ENCODE peak calls at places on chromosomes 6 and 20, in nine cellular contexts. Z is Peyer's patch; L is effector memory CD4-positive, alpha-beta T cell; G is Karpas-422; Y is GM23248; T is lung; I is kidney; M is SJSA1; B is cardiac fibroblast. A is an unnamed sample.

GRCh38 chr20:52892023-52892422 is 80.1 kb upstream of the TSHZ2 start:
- DNase-seq in L (no peak), Y (no peak), B (no peak), I (no peak), M (no peak), T (no peak), Z (no peak), G (no peak), A (no peak)

GRCh38 chr20:39752235-39752876 is 790.2 kb downstream of the DHX35 start:
- DNase-seq in M (no peak), Z (no peak), G (no peak), I (no peak), T (no peak), L (no peak), Y (no peak), B (no peak), A (no peak)

GRCh38 chr6:5761370-5761769 is 245.4 kb downstream of the NRN1 start:
- DNase-seq in G (no peak), L (no peak), Z (no peak), T (no peak), M (no peak), I (no peak), B (no peak), Y (no peak), A (no peak)

GRCh38 chr6:57021086-57021720 is 25.3 kb upstream of the KIAA1586 start:
- DNase-seq in G (peak; percentile 77), L (no peak), I (no peak), Y (peak; percentile 65), T (no peak), B (peak; percentile 72), Z (no peak), M (no peak), A (no peak)

GRCh38 chr6:126337323-126337722 is 2.6 kb upstream of the CENPW start:
- DNase-seq in G (no peak), I (no peak), B (peak; percentile 83), Z (no peak), L (no peak), M (no peak), Y (peak; percentile 83), T (no peak), A (no peak)

GRCh38 chr6:43763133-43763797 is 6.7 kb upstream of the VEGFA start:
- DNase-seq in Z (no peak), G (no peak), L (no peak), I (peak; percentile 35), B (peak; percentile 44), M (no peak), Y (no peak), T (no peak), A (no peak)

GRCh38 chr6:28736121-28736520 is 187.7 kb downstream of the TRIM27 start:
- DNase-seq in Y (no peak), B (no peak), Z (no peak), L (no peak), M (no peak), T (no peak), I (no peak), G (no peak), A (no peak)

GRCh38 chr6:169503556-169503955 is 198.3 kb downstream of the WDR27 start:
- DNase-seq in M (no peak), T (no peak), B (no peak), I (no peak), Y (peak; percentile 31), G (no peak), Z (no peak), L (no peak), A (no peak)

GRCh38 chr20:17236766-17237165 is 9.9 kb downstream of the PCSK2 start:
- DNase-seq in M (no peak), T (no peak), G (no peak), I (no peak), B (no peak), Z (no peak), L (no peak), Y (no peak), A (no peak)

GRCh38 chr20:25408890-25409289 is 1.4 kb downstream of the GINS1 start:
- DNase-seq in G (no peak), Z (no peak), I (no peak), L (no peak), M (peak; percentile 30), Y (no peak), B (no peak), T (no peak), A (no peak)
- H3K4me3 ChIP-seq in G (peak overlapping the region; percentile 94), Z (no peak overlapping the region), I (no peak overlapping the region), L (no peak overlapping the region), M (peak overlapping the region; percentile 73), Y (peak overlapping the region; percentile 89), B (peak overlapping the region; percentile 69), T (no peak overlapping the region), A (no peak overlapping the region)

GRCh38 chr6:142844065-142844755 is 100.8 kb downstream of the HIVEP2 start:
- DNase-seq in L (no peak), M (no peak), B (no peak), Y (peak; percentile 76), I (no peak), T (no peak), Z (no peak), G (no peak), A (no peak)
- H3K4me3 ChIP-seq in L (peak overlapping the region; percentile 50), M (no peak overlapping the region), B (no peak overlapping the region), Y (peak overlapping the region; percentile 59), I (no peak overlapping the region), T (no peak overlapping the region), Z (peak overlapping the region; percentile 52), G (no peak overlapping the region), A (no peak overlapping the region)

DNA sequence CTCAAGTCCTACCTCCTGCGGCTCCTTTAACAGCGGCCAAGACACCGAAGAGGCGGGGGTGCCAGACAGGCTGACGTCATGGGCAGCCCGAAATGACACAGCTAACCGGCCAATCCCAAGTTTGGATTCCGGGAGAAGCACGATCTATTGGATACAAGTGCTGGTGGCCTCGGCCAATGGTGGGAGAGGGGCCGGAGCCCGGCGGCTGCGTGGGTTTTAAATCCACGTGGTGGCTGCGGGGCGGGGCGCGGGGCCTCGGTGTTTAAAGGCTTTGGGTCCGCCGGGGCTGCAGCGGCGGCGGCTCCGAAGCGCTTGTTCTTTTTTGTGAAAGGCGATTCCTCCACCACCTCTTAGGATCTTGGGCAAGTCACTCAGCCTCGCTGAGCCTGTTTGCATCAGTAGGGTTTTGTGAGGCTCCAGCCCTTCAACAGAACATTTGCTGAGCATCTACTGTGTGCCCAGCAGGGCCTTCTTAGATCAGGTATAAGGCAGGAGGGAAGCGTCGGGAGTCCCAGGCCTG is 8.7 kb upstream of the PMEPA1 start:
- DNase-seq in Y (peak; percentile 99), M (peak; percentile 97), G (peak; percentile 97), L (peak; percentile 85), Z (peak; percentile 95), T (peak; percentile 97), I (peak; percentile 98), B (peak; percentile 96), A (peak; percentile 98)
- H3K4me3 ChIP-seq in Y (peak overlapping the region; percentile 67), M (peak overlapping the region; percentile 24), G (peak overlapping the region; percentile 27), L (peak overlapping the region; percentile 3), Z (peak overlapping the region; percentile 33), T (no peak overlapping the region), I (peak overlapping the region; percentile 53), B (peak overlapping the region; percentile 39), A (no peak overlapping the region)

GRCh38 chr20:63695419-63696310 is 787 bp upstream of the TNFRSF6B start:
- DNase-seq in T (no peak), I (peak; percentile 78), Y (no peak), M (no peak), Z (peak; percentile 51), L (no peak), G (no peak), B (no peak), A (peak; percentile 67)
- H3K4me3 ChIP-seq in T (no peak overlapping the region), I (no peak overlapping the region), Y (no peak overlapping the region), M (no peak overlapping the region), Z (no peak overlapping the region), L (no peak overlapping the region), G (no peak overlapping the region), B (no peak overlapping the region), A (no peak overlapping the region)

GRCh38 chr6:34992353-34992752 is 103.3 kb downstream of the ANKS1A start:
- DNase-seq in G (peak; percentile 33), I (no peak), B (no peak), Z (no peak), Y (no peak), L (no peak), T (no peak), M (no peak), A (no peak)

GRCh38 chr6:34994693-34995092 is 105.6 kb downstream of the ANKS1A start:
- DNase-seq in B (no peak), T (no peak), Y (no peak), G (peak; percentile 21), L (no peak), M (no peak), Z (no peak), I (no peak), A (no peak)

GRCh38 chr6:34990971-34991560 is 102.0 kb downstream of the ANKS1A start:
- DNase-seq in T (no peak), G (no peak), M (no peak), Y (peak; percentile 44), Z (no peak), I (no peak), L (no peak), B (peak; percentile 59), A (no peak)

GRCh38 chr6:34993206-34993605 is 104.2 kb downstream of the ANKS1A start:
- DNase-seq in M (no peak), L (no peak), I (no peak), Z (no peak), G (no peak), Y (no peak), B (no peak), T (no peak), A (no peak)
- H3K4me3 ChIP-seq in M (no peak overlapping the region), L (no peak overlapping the region), I (no peak overlapping the region), Z (no peak overlapping the region), G (no peak overlapping the region), Y (no peak overlapping the region), B (no peak overlapping the region), T (no peak overlapping the region), A (no peak overlapping the region)

GRCh38 chr6:159042003-159042823 is 2.6 kb downstream of the TAGAP start:
- DNase-seq in L (peak; percentile 70), M (no peak), I (no peak), G (peak; percentile 92), T (peak; percentile 77), Y (peak; percentile 67), B (peak; percentile 66), Z (peak; percentile 66), A (peak; percentile 82)

GRCh38 chr6:159043236-159043635 is 1.6 kb downstream of the TAGAP start:
- DNase-seq in G (no peak), L (no peak), T (no peak), M (no peak), B (no peak), Y (no peak), Z (no peak), I (no peak), A (no peak)

GRCh38 chr6:159041181-159041580 is 3.6 kb downstream of the TAGAP start:
- DNase-seq in Y (no peak), L (no peak), T (no peak), G (no peak), Z (no peak), B (no peak), I (no peak), M (no peak), A (no peak)

GRCh38 chr6:159043986-159044385 is 805 bp downstream of the TAGAP start:
- DNase-seq in M (no peak), Z (no peak), B (no peak), Y (no peak), L (no peak), I (no peak), G (peak; percentile 47), T (no peak), A (no peak)

GRCh38 chr6:159042824-159043181 is 2.0 kb downstream of the TAGAP start:
- DNase-seq in T (no peak), L (no peak), B (no peak), Z (no peak), Y (no peak), M (no peak), G (no peak), I (no peak), A (no peak)
- H3K4me3 ChIP-seq in T (no peak overlapping the region), L (peak overlapping the region; percentile 70), B (no peak overlapping the region), Z (peak overlapping the region; percentile 45), Y (no peak overlapping the region), M (no peak overlapping the region), G (peak overlapping the region; percentile 76), I (no peak overlapping the region), A (no peak overlapping the region)

A was measured in mucosa of descending colon.